ENCODE peak calls at places on chromosome 7, in ten cellular contexts. F, H, L, B, M, J, Y, O, N and S are unnamed samples.

GRCh38 chr7:2978403-2978802 is 65.3 kb downstream of the CARD11 start:
- DNase-seq in F (peak), H (peak), L (peak), B (peak), M (no peak), J (no peak), Y (no peak), O (no peak), N (no peak), S (no peak)

GRCh38 chr7:102306916-102307677 is 20.4 kb downstream of the SH2B2 start:
- DNase-seq in F (peak), H (no peak), L (peak), B (no peak), M (no peak), J (peak), Y (peak), O (no peak), N (peak), S (no peak)

GRCh38 chr7:77351539-77352004 is 64.6 kb downstream of the GSAP start:
- DNase-seq in F (no peak), H (no peak), L (no peak), B (peak), M (no peak), J (no peak), Y (no peak), O (no peak), N (no peak), S (no peak)

GRCh38 chr7:141456298-141456697 is 94.9 kb upstream of the AGK start:
- DNase-seq in F (no peak), H (no peak), L (no peak), B (no peak), M (peak), J (no peak), Y (no peak), O (no peak), N (no peak), S (no peak)

GRCh38 chr7:6564091-6564770 is 13.0 kb upstream of the GRID2IP start:
- DNase-seq in F (no peak), H (no peak), L (no peak), B (no peak), M (no peak), J (no peak), Y (no peak), O (no peak), N (no peak), S (no peak)

GRCh38 chr7:27897441-27897847 is 157.5 kb downstream of the TAX1BP1 start:
- DNase-seq in F (no peak), H (no peak), L (peak), B (no peak), M (no peak), J (no peak), Y (no peak), O (no peak), N (no peak), S (no peak)

GRCh38 chr7:17030559-17030958 is 148.8 kb upstream of the AGR3 start:
- DNase-seq in F (no peak), H (no peak), L (no peak), B (no peak), M (no peak), J (no peak), Y (no peak), O (no peak), N (no peak), S (no peak)

GRCh38 chr7:18257711-18258110 is 230.1 kb upstream of the PRPS1L1 start:
- DNase-seq in F (no peak), H (no peak), L (no peak), B (no peak), M (no peak), J (peak), Y (peak), O (no peak), N (no peak), S (no peak)

GRCh38 chr7:68319061-68319460 is 1279.2 kb upstream of the AUTS2 start:
- DNase-seq in F (no peak), H (no peak), L (no peak), B (no peak), M (no peak), J (no peak), Y (no peak), O (no peak), N (no peak), S (no peak)

GRCh38 chr7:46215987-46216567 is 295.0 kb upstream of the IGFBP3 start:
- DNase-seq in F (no peak), H (peak), L (no peak), B (no peak), M (no peak), J (no peak), Y (no peak), O (no peak), N (no peak), S (no peak)

GRCh38 chr7:20113423-20114027 is 103.7 kb downstream of the MACC1 start:
- DNase-seq in F (no peak), H (no peak), L (no peak), B (no peak), M (no peak), J (no peak), Y (no peak), O (no peak), N (no peak), S (no peak)

GRCh38 chr7:37065779-37066271 is 341.5 kb upstream of the AOAH start:
- DNase-seq in F (no peak), H (no peak), L (no peak), B (no peak), M (no peak), J (peak), Y (peak), O (no peak), N (no peak), S (no peak)

GRCh38 chr7:143300959-143301617 is 12.9 kb downstream of the CASP2 start:
- DNase-seq in F (no peak), H (no peak), L (no peak), B (no peak), M (no peak), J (no peak), Y (peak), O (no peak), N (no peak), S (no peak)

GRCh38 chr7:141551080-141551772 is at the start of gene AGK:
- DNase-seq in F (peak), H (peak), L (peak), B (peak), M (peak), J (peak), Y (peak), O (peak), N (peak), S (peak)

GRCh38 chr7:114466911-114467310 is 52.3 kb downstream of the FOXP2 start:
- DNase-seq in F (no peak), H (no peak), L (no peak), B (no peak), M (no peak), J (no peak), Y (peak), O (no peak), N (no peak), S (no peak)

GRCh38 chr7:42236266-42237161 is 495 bp downstream of the GLI3 start:
- DNase-seq in F (peak), H (peak), L (peak), B (no peak), M (peak), J (peak), Y (peak), O (no peak), N (peak), S (peak)

GRCh38 chr7:1059200-1060091 is 15.1 kb downstream of the GPR146 start:
- DNase-seq in F (peak), H (peak), L (no peak), B (no peak), M (no peak), J (no peak), Y (no peak), O (peak), N (no peak), S (no peak)

GRCh38 chr7:139118803-139119485 is 9.4 kb upstream of the ZC3HAV1 start:
- DNase-seq in F (no peak), H (no peak), L (peak), B (no peak), M (no peak), J (no peak), Y (peak), O (no peak), N (no peak), S (no peak)

GRCh38 chr7:7044806-7045205 is 137.5 kb upstream of the C1GALT1 start:
- DNase-seq in F (no peak), H (no peak), L (no peak), B (no peak), M (no peak), J (no peak), Y (no peak), O (no peak), N (no peak), S (no peak)

GRCh38 chr7:86920154-86920553 is 139.3 kb downstream of the ELAPOR2 start:
- DNase-seq in F (no peak), H (no peak), L (no peak), B (no peak), M (no peak), J (no peak), Y (no peak), O (no peak), N (no peak), S (no peak)

GRCh38 chr7:131753620-131754222 is 197.3 kb upstream of the PODXL start:
- DNase-seq in F (no peak), H (peak), L (no peak), B (no peak), M (peak), J (no peak), Y (no peak), O (peak), N (no peak), S (no peak)

GRCh38 chr7:50471970-50472369 is 21.8 kb upstream of the FIGNL1 start:
- DNase-seq in F (no peak), H (no peak), L (no peak), B (no peak), M (no peak), J (no peak), Y (no peak), O (no peak), N (no peak), S (no peak)

GRCh38 chr7:117837841-117838240 is 35.4 kb downstream of the CTTNBP2 start:
- DNase-seq in F (no peak), H (no peak), L (no peak), B (no peak), M (no peak), J (no peak), Y (no peak), O (no peak), N (no peak), S (no peak)

GRCh38 chr7:890868-891267 is 14.5 kb downstream of the GET4 start:
- DNase-seq in F (no peak), H (no peak), L (peak), B (no peak), M (no peak), J (no peak), Y (no peak), O (no peak), N (peak), S (no peak)

GRCh38 chr7:150719960-150720891 is 3.8 kb downstream of the GIMAP1 start:
- DNase-seq in F (no peak), H (no peak), L (no peak), B (no peak), M (no peak), J (no peak), Y (no peak), O (no peak), N (no peak), S (no peak)

GRCh38 chr7:78080811-78081210 is 282.2 kb downstream of the PHTF2 start:
- DNase-seq in F (no peak), H (no peak), L (no peak), B (no peak), M (no peak), J (peak), Y (peak), O (no peak), N (no peak), S (no peak)

GRCh38 chr7:63521-64021 is 128.8 kb upstream of the FAM20C start:
- DNase-seq in F (peak), H (no peak), L (no peak), B (no peak), M (no peak), J (no peak), Y (no peak), O (no peak), N (no peak), S (peak)

GRCh38 chr7:77393261-77393660 is 22.9 kb downstream of the GSAP start:
- DNase-seq in F (no peak), H (no peak), L (no peak), B (no peak), M (peak), J (no peak), Y (peak), O (peak), N (no peak), S (no peak)

GRCh38 chr7:158726277-158726807 is 21.7 kb upstream of the NCAPG2 start:
- DNase-seq in F (no peak), H (peak), L (no peak), B (no peak), M (no peak), J (no peak), Y (no peak), O (no peak), N (no peak), S (no peak)

GRCh38 chr7:151066273-151066974 is 7.0 kb downstream of the SLC4A2 start:
- DNase-seq in F (no peak), H (no peak), L (no peak), B (no peak), M (no peak), J (no peak), Y (no peak), O (no peak), N (no peak), S (no peak)

GRCh38 chr7:30743371-30744074 is 8.4 kb upstream of the INMT start:
- DNase-seq in F (no peak), H (no peak), L (no peak), B (no peak), M (peak), J (peak), Y (peak), O (no peak), N (no peak), S (no peak)
- TF ChIP-seq CTCF in F (peak), H (peak), L (no peak), B (no peak), M (no peak), J (peak), Y (peak), O (peak), N (peak), S (no peak)

GRCh38 chr7:107998660-107999480 is 4.1 kb downstream of the LAMB1 start:
- DNase-seq in F (no peak), H (no peak), L (no peak), B (no peak), M (no peak), J (no peak), Y (no peak), O (no peak), N (no peak), S (no peak)

GRCh38 chr7:108001759-108002725 is 919 bp downstream of the LAMB1 start:
- DNase-seq in F (no peak), H (peak), L (peak), B (no peak), M (no peak), J (peak), Y (peak), O (no peak), N (peak), S (no peak)

GRCh38 chr7:108002726-108003590 is at the start of gene LAMB1:
- DNase-seq in F (peak), H (peak), L (peak), B (no peak), M (peak), J (peak), Y (peak), O (no peak), N (peak), S (peak)

GRCh38 chr7:107999814-108000560 is 3.0 kb downstream of the LAMB1 start:
- DNase-seq in F (no peak), H (no peak), L (no peak), B (no peak), M (no peak), J (peak), Y (peak), O (no peak), N (no peak), S (no peak)

DNA sequence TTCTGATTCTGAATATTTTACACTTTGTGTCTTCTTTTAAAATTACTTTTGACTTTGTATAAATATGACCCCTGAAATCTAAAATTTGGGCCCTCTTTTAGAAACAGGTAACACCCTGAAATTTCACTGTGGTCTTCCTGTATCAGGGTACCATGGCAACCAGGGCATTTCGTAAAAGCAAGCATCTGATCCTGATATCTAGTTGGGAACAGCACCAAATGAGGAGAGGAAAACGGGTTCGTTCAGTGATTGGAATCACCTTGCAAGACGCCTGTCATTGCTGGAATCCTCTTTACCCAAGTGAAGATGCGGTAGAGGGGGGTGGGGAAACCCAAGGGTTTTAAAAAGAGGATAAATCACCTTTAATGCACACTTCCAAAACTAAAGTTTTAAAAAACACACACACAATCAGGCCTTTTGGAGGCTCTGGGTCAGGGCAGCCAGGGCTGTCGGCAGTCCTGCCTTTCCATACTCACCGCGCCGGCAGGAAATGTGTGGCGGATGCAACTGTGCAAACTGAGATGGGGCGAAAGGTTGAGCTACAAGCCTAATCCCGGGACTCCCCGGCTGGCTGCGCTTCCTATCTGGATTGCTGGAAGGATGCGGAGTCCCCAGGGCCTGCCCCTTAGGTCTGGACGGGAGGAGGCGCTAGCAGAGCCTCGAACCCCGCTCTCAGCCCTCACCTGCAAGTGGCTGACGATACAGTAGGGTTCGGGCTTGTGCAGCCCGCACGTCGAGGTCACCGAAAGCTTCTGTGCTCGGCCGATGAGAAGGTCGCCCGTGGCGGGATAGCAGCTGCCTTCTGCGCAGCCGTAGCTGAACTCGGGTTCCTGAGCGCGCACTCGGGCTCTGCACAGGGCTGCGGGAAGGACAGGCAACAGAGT is 1.8 kb downstream of the LAMB1 start:
- DNase-seq in F (peak), H (peak), L (peak), B (no peak), M (no peak), J (no peak), Y (peak), O (no peak), N (peak), S (no peak)
- TF ChIP-seq CTCF in F (peak), H (peak), L (no peak), B (no peak), M (peak), J (no peak), Y (peak), O (no peak), N (no peak), S (no peak)

GRCh38 chr7:72413290-72413689 is 1.2 kb upstream of the CALN1 start:
- DNase-seq in F (no peak), H (no peak), L (no peak), B (no peak), M (no peak), J (no peak), Y (no peak), O (no peak), N (no peak), S (no peak)

GRCh38 chr7:72415586-72415985 is 3.4 kb upstream of the CALN1 start:
- DNase-seq in F (no peak), H (no peak), L (no peak), B (no peak), M (no peak), J (no peak), Y (no peak), O (no peak), N (no peak), S (no peak)

GRCh38 chr7:72411419-72411818 is 719 bp downstream of the CALN1 start:
- DNase-seq in F (no peak), H (no peak), L (no peak), B (no peak), M (no peak), J (no peak), Y (no peak), O (no peak), N (no peak), S (no peak)

DNA sequence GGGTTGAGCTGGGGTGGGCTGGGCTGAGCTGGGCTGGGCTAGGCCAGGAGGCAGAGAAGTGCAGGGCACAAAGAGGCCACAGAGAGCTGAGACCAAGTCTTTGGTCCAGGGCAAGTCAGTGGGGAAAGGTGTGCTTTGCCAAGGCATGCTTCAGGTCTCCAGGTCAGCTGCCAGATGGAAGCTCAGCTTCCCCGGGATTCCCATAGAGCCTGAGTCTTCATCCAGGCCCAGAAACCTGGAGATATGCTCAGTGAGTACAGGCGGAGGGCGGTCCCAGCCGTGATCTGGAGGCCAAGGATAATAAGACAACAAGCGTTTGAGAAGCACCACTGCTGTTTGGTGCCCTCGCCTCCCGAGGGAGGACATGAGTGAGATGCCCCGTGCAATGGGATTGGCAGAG is 4.7 kb upstream of the CALN1 start:
- DNase-seq in F (no peak), H (no peak), L (no peak), B (no peak), M (no peak), J (no peak), Y (no peak), O (no peak), N (no peak), S (no peak)
- TF ChIP-seq CTCF in F (no peak), H (no peak), L (no peak), B (no peak), M (no peak), J (no peak), Y (no peak), O (no peak), N (no peak), S (no peak)

DNA sequence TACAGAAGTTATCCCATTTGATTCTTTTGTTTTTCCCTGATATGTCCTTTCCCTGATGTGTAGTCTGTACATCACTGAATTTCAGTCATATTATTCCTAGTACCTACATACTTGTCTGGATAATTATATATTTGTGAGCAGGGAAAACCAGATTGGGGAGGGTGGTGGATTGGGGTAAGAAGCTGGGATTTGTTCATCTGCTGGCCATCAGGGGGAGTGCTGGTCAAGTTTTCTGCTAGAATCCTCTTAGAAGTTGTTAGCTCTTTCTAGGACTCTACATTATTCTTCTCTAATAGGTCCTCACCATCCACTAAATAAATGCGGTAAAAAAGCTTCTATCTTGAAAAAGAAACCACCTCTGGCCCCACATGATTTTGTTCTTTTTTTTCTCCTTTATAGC is 232.7 kb upstream of the TAC1 start:
- DNase-seq in F (no peak), H (peak), L (peak), B (no peak), M (peak), J (peak), Y (no peak), O (peak), N (no peak), S (no peak)
- TF ChIP-seq CTCF in F (peak), H (peak), L (no peak), B (no peak), M (peak), J (no peak), Y (peak), O (peak), N (peak), S (peak)

GRCh38 chr7:155169498-155170065 is 99.5 kb downstream of the HTR5A start:
- DNase-seq in F (peak), H (no peak), L (no peak), B (no peak), M (no peak), J (no peak), Y (no peak), O (no peak), N (no peak), S (no peak)

GRCh38 chr7:155169081-155169480 is 99.0 kb downstream of the HTR5A start:
- DNase-seq in F (no peak), H (no peak), L (no peak), B (no peak), M (no peak), J (no peak), Y (no peak), O (no peak), N (no peak), S (no peak)

GRCh38 chr7:155168607-155169006 is 98.5 kb downstream of the HTR5A start:
- DNase-seq in F (no peak), H (no peak), L (no peak), B (no peak), M (no peak), J (no peak), Y (no peak), O (no peak), N (no peak), S (no peak)

GRCh38 chr7:155172141-155172540 is 102.0 kb downstream of the HTR5A start:
- DNase-seq in F (no peak), H (no peak), L (no peak), B (no peak), M (no peak), J (no peak), Y (no peak), O (no peak), N (no peak), S (no peak)

DNA sequence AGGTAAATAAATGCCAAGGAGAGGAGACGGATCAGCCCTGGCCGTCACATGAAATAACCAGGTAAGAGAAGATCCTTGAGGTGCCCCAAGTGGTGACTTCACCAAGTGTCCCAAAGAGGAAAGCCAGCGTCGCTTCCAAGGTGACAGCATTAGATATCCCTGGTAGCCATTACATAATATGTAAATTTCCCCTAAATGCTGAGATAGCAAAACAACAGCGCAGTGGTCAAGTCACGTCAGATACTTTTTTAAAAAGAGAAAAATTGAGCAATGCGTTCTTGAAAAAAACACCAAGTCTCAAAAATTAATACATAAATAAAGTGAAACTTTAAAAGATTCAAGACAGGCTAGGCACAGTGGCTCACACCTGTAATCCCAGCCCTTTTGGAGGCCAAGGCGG is 100.2 kb downstream of the HTR5A start:
- DNase-seq in F (no peak), H (no peak), L (no peak), B (no peak), M (no peak), J (no peak), Y (no peak), O (no peak), N (no peak), S (no peak)
- TF ChIP-seq CTCF in F (no peak), H (no peak), L (no peak), B (no peak), M (no peak), J (no peak), Y (no peak), O (no peak), N (no peak), S (no peak)